ENCODE peak calls at places on chromosomes 11 and 22, in six cellular contexts. I is cardiac muscle cell, O is heart right ventricle, B is MM.1S, Q is gastrocnemius medialis, K is HepG2. M is an unnamed sample. For H3K4me1, the result is how much of the 10 kb centered on the place peaks cover.

GRCh38 chr11:26994579-26995210 is 783 bp downstream of the FIBIN start:
- DNase-seq in O (no peak), I (peak), K (no peak), B (no peak), Q (peak), M (no peak)

GRCh38 chr11:115912484-115912945 is 408.3 kb upstream of the CADM1 start:
- DNase-seq in O (no peak), Q (no peak), I (no peak), B (peak), K (no peak), M (no peak)

GRCh38 chr11:15073361-15074205 is at the start of gene CALCB:
- DNase-seq in O (no peak), Q (no peak), K (no peak), I (peak), B (no peak), M (no peak)

GRCh38 chr22:41267958-41268357 is 18.0 kb downstream of the RANGAP1 start:
- DNase-seq in Q (no peak), B (no peak), K (no peak), O (no peak), I (no peak), M (no peak)

GRCh38 chr11:45169310-45170072 is 23.1 kb downstream of the PRDM11 start:
- DNase-seq in Q (no peak), O (no peak), B (no peak), K (no peak), I (no peak), M (no peak)

GRCh38 chr11:116119158-116119557 is 614.9 kb upstream of the CADM1 start:
- DNase-seq in B (no peak), O (no peak), Q (no peak), I (no peak), K (no peak), M (no peak)

GRCh38 chr11:2215230-2215560 is 43.6 kb upstream of the TH start:
- DNase-seq in Q (no peak), K (no peak), O (no peak), I (no peak), B (no peak), M (no peak)

GRCh38 chr11:44899959-44900358 is 50.7 kb downstream of the TP53I11 start:
- DNase-seq in I (peak), Q (no peak), B (peak), O (no peak), K (peak), M (peak)

GRCh38 chr11:18312663-18313420 is 9.1 kb downstream of the HPS5 start:
- DNase-seq in B (no peak), K (no peak), I (peak), Q (no peak), O (no peak), M (no peak)

GRCh38 chr11:70711095-70711910 is 313.0 kb downstream of the CTTN start:
- DNase-seq in B (no peak), I (no peak), Q (no peak), O (no peak), K (no peak), M (no peak)

GRCh38 chr11:74844865-74845264 is 96.2 kb downstream of the RNF169 start:
- DNase-seq in Q (no peak), O (no peak), I (no peak), K (no peak), B (no peak), M (no peak)

GRCh38 chr11:60498853-60499252 is 6.3 kb downstream of the MS4A12 start:
- DNase-seq in Q (no peak), K (no peak), I (no peak), B (peak), O (no peak), M (no peak)
- H3K4me1 ChIP-seq in Q (under half), K (under half), I (under half), B (under half), O (under half), M (under half)

DNA sequence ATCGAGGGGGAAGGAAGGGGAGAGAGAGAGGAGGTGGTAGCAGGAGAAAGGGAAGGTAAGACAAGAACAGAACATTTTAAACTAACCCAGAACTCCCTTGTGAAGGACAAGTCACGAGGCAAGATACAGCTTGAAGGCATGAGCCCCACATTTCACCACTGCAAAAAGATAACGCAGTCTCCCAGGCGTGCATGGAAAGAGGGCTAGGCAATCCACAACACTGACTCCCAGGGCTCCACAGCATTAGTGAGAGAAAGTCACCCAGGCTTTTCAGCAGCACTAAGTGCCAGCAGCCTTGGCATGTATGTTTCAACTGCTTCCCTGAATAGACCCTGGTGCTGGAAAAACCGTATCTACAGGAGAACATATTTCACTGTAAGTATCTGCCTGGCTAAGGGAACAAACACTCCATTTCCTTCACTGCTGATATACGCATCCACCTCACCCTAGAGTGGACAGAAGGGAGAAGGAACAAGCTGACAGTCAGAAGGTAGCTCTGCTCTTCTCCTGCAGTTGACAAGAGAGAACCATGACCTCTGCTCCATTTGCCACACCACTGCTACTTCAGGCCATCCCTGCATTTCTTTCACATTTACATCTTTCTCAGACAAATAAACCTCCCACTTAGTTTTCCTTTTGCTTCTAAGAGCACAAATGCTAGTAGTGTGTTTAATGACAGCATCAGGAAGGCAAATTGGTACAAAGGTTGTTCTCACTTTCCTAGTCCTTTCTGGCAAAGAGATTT is 87.9 kb downstream of the AMBRA1 start:
- DNase-seq in O (peak), I (peak), Q (no peak), B (peak), K (no peak), M (no peak)
- H3K27ac ChIP-seq in O (peak), I (peak), Q (no peak), B (peak), K (peak), M (no peak)

DNA sequence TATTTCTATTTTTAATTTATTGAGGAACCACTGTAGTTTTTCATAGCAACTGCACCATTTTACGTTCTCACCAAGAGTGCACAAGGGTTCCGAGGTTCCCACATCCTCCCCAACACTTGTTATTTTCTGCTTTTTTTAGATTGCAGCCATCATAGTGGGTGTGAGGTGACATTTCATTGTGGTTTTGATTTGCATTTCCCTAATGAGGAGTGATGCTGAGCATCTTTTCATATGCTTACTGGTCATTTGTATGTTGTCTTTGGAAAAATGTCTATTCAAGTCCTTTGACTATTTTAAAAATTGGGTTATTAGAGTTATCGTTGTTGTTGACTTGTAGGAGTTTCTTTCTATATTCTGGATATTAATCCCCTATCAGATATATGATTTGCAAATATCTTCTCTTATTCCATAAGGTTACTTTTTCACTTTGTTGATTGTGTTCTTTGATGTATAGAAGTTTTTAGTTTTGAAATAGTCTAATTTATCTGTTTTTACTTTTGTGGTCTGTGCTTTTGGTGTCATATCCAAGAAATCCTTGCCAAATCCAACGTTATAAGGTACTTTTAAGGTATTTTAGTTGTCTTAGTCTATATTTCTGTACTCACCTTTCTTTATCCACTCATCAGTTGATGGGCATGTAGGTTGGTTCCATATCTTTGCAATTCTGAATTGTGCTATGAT is 9.0 kb downstream of the NEAT1 start:
- DNase-seq in K (no peak), Q (no peak), I (peak), O (no peak), B (peak), M (peak)
- H3K4me1 ChIP-seq in K (half or more), Q (half or more), I (under half), O (half or more), B (half or more), M (under half)

GRCh38 chr11:114167355-114168085 is 108.0 kb downstream of the ZBTB16 start:
- DNase-seq in B (no peak), K (no peak), I (no peak), O (no peak), Q (peak), M (no peak)

GRCh38 chr11:114165326-114166230 is 106.1 kb downstream of the ZBTB16 start:
- DNase-seq in O (no peak), K (no peak), I (no peak), Q (peak), B (no peak), M (no peak)

GRCh38 chr11:114168086-114168448 is 108.6 kb downstream of the ZBTB16 start:
- DNase-seq in O (no peak), K (no peak), I (no peak), B (no peak), Q (peak), M (peak)

GRCh38 chr11:114166389-114166788 is 106.9 kb downstream of the ZBTB16 start:
- DNase-seq in B (no peak), I (no peak), K (no peak), O (no peak), Q (no peak), M (no peak)

GRCh38 chr11:114166897-114167323 is 107.4 kb downstream of the ZBTB16 start:
- DNase-seq in B (peak), K (no peak), O (no peak), Q (peak), I (peak), M (peak)
- H3K27ac ChIP-seq in B (peak), K (no peak), O (peak), Q (peak), I (no peak), M (peak)

DNA sequence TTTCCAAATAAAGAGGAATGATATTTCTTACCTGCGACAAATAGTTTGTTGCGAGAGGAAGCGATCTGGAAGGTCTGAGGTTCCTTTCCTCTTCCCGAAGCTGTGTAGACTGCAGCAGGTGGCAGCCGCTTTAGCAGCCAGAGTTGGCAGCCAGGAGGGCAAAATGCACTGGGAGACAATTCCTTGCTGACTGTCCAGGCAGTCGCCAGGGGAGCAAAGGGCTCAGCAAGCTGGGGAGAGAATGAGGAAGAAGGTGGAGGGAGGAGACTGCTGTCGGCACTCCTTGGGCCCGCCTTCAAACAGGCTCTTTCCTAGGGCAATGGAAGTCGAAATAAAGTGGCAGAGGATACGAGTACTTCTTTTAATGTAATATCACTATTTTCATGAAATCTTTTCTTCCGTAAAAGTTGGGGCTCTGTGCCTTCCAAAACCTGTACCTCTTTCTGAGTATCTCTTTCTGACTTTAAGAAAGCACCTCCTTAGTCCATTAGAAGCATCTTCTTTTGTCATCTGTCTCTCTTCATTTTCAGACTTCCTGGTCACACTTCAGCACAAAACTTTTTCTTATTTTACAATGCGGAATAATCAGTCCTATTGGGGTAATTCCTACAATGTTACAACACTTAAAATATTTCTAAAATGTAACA is at the start of gene IL18:
- DNase-seq in B (no peak), Q (peak), K (no peak), I (no peak), O (no peak), M (peak)
- H3K4me1 ChIP-seq in B (under half), Q (under half), K (half or more), I (under half), O (under half), M (under half)

GRCh38 chr11:58927393-58928081 is 11.8 kb upstream of the GLYATL1 start:
- DNase-seq in Q (no peak), O (no peak), K (peak), I (peak), B (no peak), M (no peak)

GRCh38 chr11:58928082-58928574 is 11.2 kb upstream of the GLYATL1 start:
- DNase-seq in Q (no peak), K (no peak), I (no peak), O (no peak), B (no peak), M (no peak)

GRCh38 chr11:58928691-58929090 is 10.6 kb upstream of the GLYATL1 start:
- DNase-seq in O (no peak), B (no peak), K (no peak), Q (no peak), I (no peak), M (no peak)

GRCh38 chr11:58926251-58926650 is 13.0 kb upstream of the GLYATL1 start:
- DNase-seq in Q (no peak), K (peak), O (no peak), I (no peak), B (no peak), M (no peak)

GRCh38 chr11:58926695-58927094 is 12.6 kb upstream of the GLYATL1 start:
- DNase-seq in B (no peak), K (no peak), Q (no peak), I (peak), O (no peak), M (no peak)
- H3K27ac ChIP-seq in B (no peak), K (no peak), Q (no peak), I (no peak), O (no peak), M (no peak)

DNA sequence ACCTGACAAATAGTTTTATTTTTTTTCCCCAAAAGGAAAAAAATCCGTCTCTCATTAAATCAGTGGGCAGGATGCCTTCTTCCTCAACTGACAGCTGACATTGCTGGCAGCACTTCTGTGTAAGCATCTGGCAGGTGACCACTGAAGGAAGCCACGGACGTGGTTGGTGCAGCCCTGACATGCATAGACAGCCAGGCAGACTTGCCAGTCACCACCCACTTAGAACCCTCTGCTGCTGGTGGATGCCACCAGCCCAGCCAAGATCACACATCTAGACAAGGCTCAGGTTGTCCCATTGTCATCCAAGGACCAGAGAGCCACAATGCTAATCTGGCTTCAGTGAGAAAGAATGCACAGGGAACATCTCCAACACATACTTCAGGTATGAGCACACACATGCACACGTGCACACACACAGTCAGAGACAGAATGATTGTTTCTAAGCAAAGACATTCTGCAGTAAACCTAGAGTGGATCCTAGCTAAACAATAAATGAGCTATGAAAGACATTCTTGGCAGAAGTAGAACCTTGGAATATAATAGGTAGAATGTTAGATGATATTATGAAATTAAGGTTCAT is 49.8 kb upstream of the BMAL1 start:
- DNase-seq in K (no peak), O (no peak), B (no peak), Q (no peak), I (no peak), M (no peak)
- H3K4me1 ChIP-seq in K (under half), O (under half), B (under half), Q (under half), I (under half), M (under half)

DNA sequence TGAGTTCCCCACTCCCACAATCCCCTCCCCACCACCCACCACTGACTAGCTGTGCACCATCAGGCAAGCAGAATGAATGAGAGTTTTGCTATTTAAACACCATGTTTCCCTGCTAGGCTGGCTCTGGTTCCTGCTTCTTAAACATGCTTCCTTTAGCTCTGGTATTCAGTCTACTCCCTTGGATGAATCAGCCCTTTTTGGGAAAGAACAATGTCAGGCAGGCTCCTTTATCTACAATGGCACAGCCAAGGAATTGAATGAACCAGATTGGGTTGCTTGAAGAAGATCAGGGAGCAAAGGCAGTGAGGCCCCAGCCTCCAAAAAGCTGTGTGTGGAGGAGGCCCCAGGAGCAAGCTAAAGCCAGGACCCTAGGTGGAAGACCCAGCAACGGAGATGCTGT is 92.9 kb upstream of the ISX start:
- DNase-seq in O (no peak), I (no peak), K (no peak), Q (no peak), B (no peak), M (no peak)
- H3K27ac ChIP-seq in O (no peak), I (no peak), K (no peak), Q (no peak), B (no peak), M (no peak)

GRCh38 chr22:20494978-20495860 is at the start of gene KLHL22:
- DNase-seq in I (no peak), K (peak), Q (no peak), B (peak), O (peak), M (peak)
- H3K4me1 ChIP-seq in I (under half), K (under half), Q (under half), B (under half), O (under half), M (under half)

M was measured in adrenal gland.